ENCODE peak calls at places on chromosome 11, in four cellular contexts. G, B, U and P are unnamed samples.

GRCh38 chr11:63567044-63567840 is 4.1 kb upstream of the PLAAT2 start:
- DNase-seq in G (peak), B (no peak), U (peak), P (no peak)

GRCh38 chr11:57357827-57358226 is 19.7 kb downstream of the P2RX3 start:
- DNase-seq in G (no peak), B (no peak), U (no peak), P (no peak)

GRCh38 chr11:123454060-123454651 is 24.1 kb downstream of the GRAMD1B start:
- DNase-seq in U (peak), B (no peak), G (no peak), P (no peak)

GRCh38 chr11:114774599-114775365 is 96.5 kb downstream of the NXPE2 start:
- DNase-seq in B (peak), U (peak), G (no peak), P (peak)

GRCh38 chr11:87451400-87451799 is 413.7 kb downstream of the TMEM135 start:
- DNase-seq in G (no peak), U (no peak), B (no peak), P (no peak)

GRCh38 chr11:47270331-47271271 is 668 bp downstream of the MADD start:
- DNase-seq in B (peak), G (no peak), U (no peak), P (peak)

GRCh38 chr11:27660171-27660570 is 40.1 kb downstream of the BDNF start:
- DNase-seq in B (no peak), U (no peak), G (no peak), P (no peak)

GRCh38 chr11:91396243-91397133 is 828.1 kb upstream of the FAT3 start:
- DNase-seq in G (no peak), B (no peak), U (no peak), P (peak)

GRCh38 chr11:33191456-33191855 is 30.2 kb upstream of the CSTF3 start:
- DNase-seq in G (no peak), U (no peak), B (no peak), P (no peak)

GRCh38 chr11:117096140-117096972 is 1.9 kb downstream of the SIK3 start:
- DNase-seq in G (peak), U (no peak), B (peak), P (no peak)

GRCh38 chr11:19905280-19905853 is 192.7 kb downstream of the NAV2 start:
- DNase-seq in U (peak), G (no peak), B (peak), P (peak)

GRCh38 chr11:48005133-48005532 is 24.8 kb downstream of the PTPRJ start:
- DNase-seq in U (no peak), B (no peak), G (no peak), P (no peak)

GRCh38 chr11:25910090-25910489 is 421.8 kb upstream of the ANO3 start:
- DNase-seq in U (no peak), G (no peak), B (no peak), P (no peak)

GRCh38 chr11:66570117-66570825 is 1.9 kb upstream of the CTSF start:
- DNase-seq in U (no peak), G (no peak), B (no peak), P (no peak)

GRCh38 chr11:444397-445144 is 2.8 kb upstream of the ANO9 start:
- DNase-seq in G (no peak), B (no peak), U (no peak), P (peak)

GRCh38 chr11:15159085-15159484 is 44.4 kb downstream of the INSC start:
- DNase-seq in G (no peak), B (peak), U (peak), P (peak)

GRCh38 chr11:85759915-85760314 is 51.0 kb downstream of the SYTL2 start:
- DNase-seq in G (no peak), B (no peak), U (peak), P (no peak)

GRCh38 chr11:112949781-112950575 is 11.2 kb upstream of the NCAM1 start:
- DNase-seq in G (no peak), B (no peak), U (no peak), P (no peak)

GRCh38 chr11:14446701-14447169 is 52.9 kb downstream of the COPB1 start:
- DNase-seq in G (no peak), U (no peak), B (no peak), P (no peak)

GRCh38 chr11:113613619-113614018 is 92.5 kb downstream of the TMPRSS5 start:
- DNase-seq in U (no peak), B (no peak), G (no peak), P (no peak)

GRCh38 chr11:120709808-120710207 is 198.3 kb downstream of the GRIK4 start:
- DNase-seq in G (peak), B (no peak), U (no peak), P (no peak)

GRCh38 chr11:65555693-65556231 is 2.4 kb downstream of the LTBP3 start:
- DNase-seq in U (peak), G (no peak), B (peak), P (no peak)

GRCh38 chr11:74532496-74533246 is 39.1 kb upstream of the LIPT2 start:
- DNase-seq in B (no peak), G (no peak), U (peak), P (peak)

GRCh38 chr11:44958165-44958564 is 7.5 kb upstream of the TP53I11 start:
- DNase-seq in G (no peak), B (no peak), U (no peak), P (no peak)

GRCh38 chr11:95764267-95764898 is 25.2 kb downstream of the FAM76B start:
- DNase-seq in G (no peak), B (peak), U (peak), P (peak)

GRCh38 chr11:9759519-9760179 is 95.8 kb downstream of the SWAP70 start:
- DNase-seq in G (peak), U (peak), B (peak), P (peak)

GRCh38 chr11:35330924-35331323 is 88.4 kb downstream of the SLC1A2 start:
- DNase-seq in B (no peak), U (no peak), G (no peak), P (no peak)

GRCh38 chr11:107624983-107625779 is 34.2 kb downstream of the ELMOD1 start:
- DNase-seq in G (no peak), U (no peak), B (no peak), P (no peak)

GRCh38 chr11:131855320-131855719 is 484.9 kb downstream of the NTM start:
- DNase-seq in G (no peak), U (no peak), B (no peak), P (no peak)

GRCh38 chr11:110376711-110377324 is 52.9 kb upstream of the FDX1 start:
- DNase-seq in B (peak), U (peak), G (peak), P (peak)

GRCh38 chr11:75487366-75487765 is 38.4 kb downstream of the GDPD5 start:
- DNase-seq in B (no peak), G (no peak), U (no peak), P (no peak)

GRCh38 chr11:65279713-65280459 is 18.1 kb downstream of the POLA2 start:
- DNase-seq in U (peak), B (no peak), G (peak), P (no peak)

GRCh38 chr11:43327987-43328386 is 16.2 kb downstream of the API5 start:
- DNase-seq in B (no peak), G (no peak), U (no peak), P (no peak)
- TF ChIP-seq JUND in B (peak), G (no peak), U (no peak), P (no peak)

DNA sequence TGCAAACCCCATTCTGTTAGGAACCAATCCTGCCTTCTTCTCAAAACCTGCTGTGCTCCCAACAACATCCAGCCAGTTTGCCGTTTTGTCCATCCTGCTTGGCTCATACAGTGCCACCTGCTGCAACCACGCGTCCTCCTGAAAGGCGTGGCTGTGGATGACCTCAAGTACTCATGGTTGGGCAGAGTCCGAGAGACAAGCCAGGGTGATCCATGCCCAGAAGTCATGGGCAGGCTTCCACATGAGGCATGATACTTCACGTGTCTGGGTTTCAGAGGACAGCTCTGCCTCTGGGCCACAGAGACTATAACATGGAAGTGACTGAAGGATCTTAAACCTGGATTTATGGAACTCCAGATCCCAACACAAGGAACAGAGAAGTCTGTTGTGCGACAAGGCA is 15.5 kb downstream of the CARS1 start:
- DNase-seq in U (no peak), B (no peak), G (no peak), P (no peak)
- TF ChIP-seq JUND in U (no peak), B (no peak), G (no peak), P (no peak)

GRCh38 chr11:128151338-128151737 is 436.0 kb downstream of the ETS1 start:
- DNase-seq in U (no peak), G (no peak), B (no peak), P (peak)

GRCh38 chr11:128146926-128147605 is 440.3 kb downstream of the ETS1 start:
- DNase-seq in U (no peak), B (no peak), G (no peak), P (peak)

GRCh38 chr11:128153697-128154048 is 433.7 kb downstream of the ETS1 start:
- DNase-seq in U (no peak), B (no peak), G (no peak), P (no peak)

GRCh38 chr11:128152796-128153696 is 434.3 kb downstream of the ETS1 start:
- DNase-seq in B (no peak), G (no peak), U (no peak), P (no peak)

DNA sequence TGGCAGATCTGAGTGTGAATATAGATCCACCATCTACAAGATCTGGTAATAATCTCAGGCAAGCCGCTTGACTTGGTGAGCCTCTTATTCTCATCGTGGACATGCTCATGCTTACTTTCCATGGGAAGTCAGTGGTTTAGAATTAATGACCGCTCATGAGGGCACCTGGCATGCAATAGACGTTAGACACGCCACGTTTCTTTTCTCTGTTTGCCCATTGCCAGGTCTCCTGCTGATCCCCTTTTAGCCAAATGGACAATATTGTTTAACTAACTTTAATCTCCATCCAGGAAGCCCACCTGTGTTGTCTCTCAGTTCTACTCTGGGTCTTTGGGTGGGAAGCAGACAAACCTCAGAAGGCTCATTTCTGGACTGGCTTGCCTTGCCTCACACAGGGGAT is 439.1 kb downstream of the ETS1 start:
- DNase-seq in B (no peak), U (no peak), G (no peak), P (no peak)
- TF ChIP-seq JUND in B (no peak), U (no peak), G (no peak), P (no peak)

DNA sequence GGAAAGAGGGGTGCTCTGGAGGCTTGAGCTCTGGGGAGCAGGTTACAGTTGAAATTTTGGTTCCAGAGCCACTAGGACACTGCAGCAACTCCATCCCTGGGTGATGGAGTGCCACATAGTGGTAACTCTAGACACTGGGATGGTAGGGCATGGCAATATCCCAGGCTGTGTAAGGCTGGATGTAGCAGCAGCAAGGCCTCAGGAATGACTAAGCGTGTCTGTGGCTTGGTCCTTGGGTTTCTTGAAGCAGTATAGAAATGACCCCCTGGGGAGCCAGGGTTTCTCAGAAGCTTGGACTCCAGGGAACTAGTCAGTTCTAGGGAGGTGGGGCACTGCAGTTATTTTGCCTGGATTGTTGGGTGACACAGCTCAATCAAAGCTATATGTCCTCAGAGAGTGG is 8.1 kb downstream of the MS4A4A start:
- DNase-seq in B (no peak), U (no peak), G (no peak), P (no peak)
- TF ChIP-seq JUND in B (no peak), U (no peak), G (no peak), P (no peak)